ENCODE peak calls at places on chromosomes 4 and X, in six cellular contexts. H is NT2/D1, U is HCT116, D is K562, Z is GM12878, J is H1. C is an unnamed sample.

GRCh38 chr4:79576480-79576803 is 168.4 kb upstream of the GK2 start:
- DNase-seq in H (no peak), U (no peak), D (peak), Z (no peak), J (no peak), C (peak)

GRCh38 chr4:159505275-159505975 is 402.5 kb downstream of the RAPGEF2 start:
- DNase-seq in H (no peak), U (no peak), D (no peak), Z (no peak), J (no peak), C (no peak)

GRCh38 chrX:124307253-124307907 is 25.1 kb upstream of the TEX13D start:
- DNase-seq in H (no peak), U (no peak), D (no peak), Z (no peak), J (no peak), C (no peak)

GRCh38 chr4:20944451-20944850 is 244.2 kb downstream of the PACRGL start:
- DNase-seq in H (no peak), U (no peak), D (no peak), Z (no peak), J (no peak), C (no peak)

GRCh38 chr4:25914670-25915358 is 794 bp downstream of the SMIM20 start:
- DNase-seq in H (no peak), U (no peak), D (no peak), Z (no peak), J (no peak), C (no peak)

GRCh38 chr4:65669008-65669971 is 999 bp downstream of the EPHA5 start:
- DNase-seq in H (no peak), U (no peak), D (no peak), Z (no peak), J (peak), C (no peak)

GRCh38 chr4:176066757-176067156 is 1.1 kb downstream of the WDR17 start:
- DNase-seq in H (no peak), U (no peak), D (no peak), Z (no peak), J (no peak), C (no peak)

GRCh38 chr4:7217453-7218310 is 25.3 kb downstream of the SORCS2 start:
- DNase-seq in H (no peak), U (no peak), D (no peak), Z (no peak), J (no peak), C (no peak)

GRCh38 chr4:1053080-1053661 is 41.7 kb downstream of the FGFRL1 start:
- DNase-seq in H (no peak), U (no peak), D (no peak), Z (no peak), J (no peak), C (no peak)

GRCh38 chrX:72100824-72101351 is 30.8 kb downstream of the RTL5 start:
- DNase-seq in H (no peak), U (no peak), D (no peak), Z (peak), J (no peak), C (no peak)

GRCh38 chrX:136386821-136387220 is 86.1 kb downstream of the ADGRG4 start:
- DNase-seq in H (no peak), U (no peak), D (no peak), Z (no peak), J (no peak), C (no peak)

GRCh38 chr4:15655223-15656037 is at the start of gene FBXL5:
- DNase-seq in H (peak), U (no peak), D (peak), Z (peak), J (peak), C (peak)

GRCh38 chrX:20530319-20530979 is 263.7 kb upstream of the RPS6KA3 start:
- DNase-seq in H (peak), U (peak), D (peak), Z (peak), J (peak), C (peak)

GRCh38 chr4:111991163-111991562 is 154.1 kb upstream of the FAM241A start:
- DNase-seq in H (no peak), U (no peak), D (no peak), Z (peak), J (no peak), C (no peak)

GRCh38 chr4:124055896-124056295 is 656.6 kb downstream of the ANKRD50 start:
- DNase-seq in H (no peak), U (no peak), D (no peak), Z (no peak), J (no peak), C (no peak)

GRCh38 chr4:141724646-141725045 is 88.3 kb downstream of the IL15 start:
- DNase-seq in H (no peak), U (no peak), D (no peak), Z (no peak), J (no peak), C (no peak)

GRCh38 chr4:21992330-21992729 is 43.8 kb upstream of the KCNIP4 start:
- DNase-seq in H (no peak), U (no peak), D (no peak), Z (no peak), J (no peak), C (no peak)

GRCh38 chr4:13164783-13165371 is 319.3 kb downstream of the RAB28 start:
- DNase-seq in H (no peak), U (no peak), D (no peak), Z (no peak), J (no peak), C (peak)

GRCh38 chr4:178395798-178396197 is 953.6 kb upstream of the AGA start:
- DNase-seq in H (peak), U (no peak), D (no peak), Z (no peak), J (no peak), C (no peak)

GRCh38 chr4:99783940-99784339 is 32.7 kb upstream of the DAPP1 start:
- DNase-seq in H (no peak), U (no peak), D (no peak), Z (no peak), J (no peak), C (no peak)

GRCh38 chr4:147830987-147831386 is 99.1 kb downstream of the ARHGAP10 start:
- DNase-seq in H (no peak), U (no peak), D (no peak), Z (no peak), J (no peak), C (no peak)

GRCh38 chrX:10564484-10564883 is 55.9 kb downstream of the MID1 start:
- DNase-seq in H (no peak), U (no peak), D (no peak), Z (no peak), J (no peak), C (no peak)

GRCh38 chr4:7811536-7812190 is 128.0 kb downstream of the AFAP1 start:
- DNase-seq in H (no peak), U (no peak), D (no peak), Z (no peak), J (no peak), C (no peak)

GRCh38 chrX:71111141-71111843 is at the start of gene IL2RG:
- DNase-seq in H (no peak), U (no peak), D (peak), Z (peak), J (no peak), C (no peak)

GRCh38 chrX:18026171-18026570 is 165.1 kb upstream of the RAI2 start:
- DNase-seq in H (no peak), U (no peak), D (no peak), Z (no peak), J (no peak), C (no peak)

GRCh38 chr4:140309124-140309870 is 64.1 kb upstream of the SCOC start:
- DNase-seq in H (no peak), U (no peak), D (no peak), Z (no peak), J (no peak), C (no peak)

GRCh38 chrX:136585960-136586359 is 53.9 kb downstream of the VGLL1 start:
- DNase-seq in H (no peak), U (no peak), D (no peak), Z (no peak), J (no peak), C (no peak)

GRCh38 chrX:77009691-77010090 is 437.5 kb upstream of the FGF16 start:
- DNase-seq in H (no peak), U (no peak), D (no peak), Z (no peak), J (no peak), C (no peak)

GRCh38 chr4:146647615-146648383 is 9.1 kb downstream of the POU4F2 start:
- DNase-seq in H (no peak), U (no peak), D (no peak), Z (no peak), J (peak), C (no peak)

GRCh38 chr4:114600066-114600552 is 1.5 kb downstream of the UGT8 start:
- DNase-seq in H (no peak), U (peak), D (no peak), Z (no peak), J (no peak), C (no peak)

GRCh38 chr4:148653681-148654080 is 211.5 kb upstream of the NR3C2 start:
- DNase-seq in H (no peak), U (no peak), D (no peak), Z (no peak), J (no peak), C (no peak)

GRCh38 chr4:90293320-90293719 is 166.1 kb downstream of the CCSER1 start:
- DNase-seq in H (no peak), U (no peak), D (no peak), Z (no peak), J (no peak), C (no peak)

GRCh38 chr4:98657531-98658286 is 702 bp downstream of the TSPAN5 start:
- DNase-seq in H (peak), U (no peak), D (no peak), Z (no peak), J (peak), C (no peak)

GRCh38 chr4:96736352-96736889 is 896.5 kb downstream of the PDHA2 start:
- DNase-seq in H (peak), U (peak), D (no peak), Z (no peak), J (no peak), C (no peak)

DNA sequence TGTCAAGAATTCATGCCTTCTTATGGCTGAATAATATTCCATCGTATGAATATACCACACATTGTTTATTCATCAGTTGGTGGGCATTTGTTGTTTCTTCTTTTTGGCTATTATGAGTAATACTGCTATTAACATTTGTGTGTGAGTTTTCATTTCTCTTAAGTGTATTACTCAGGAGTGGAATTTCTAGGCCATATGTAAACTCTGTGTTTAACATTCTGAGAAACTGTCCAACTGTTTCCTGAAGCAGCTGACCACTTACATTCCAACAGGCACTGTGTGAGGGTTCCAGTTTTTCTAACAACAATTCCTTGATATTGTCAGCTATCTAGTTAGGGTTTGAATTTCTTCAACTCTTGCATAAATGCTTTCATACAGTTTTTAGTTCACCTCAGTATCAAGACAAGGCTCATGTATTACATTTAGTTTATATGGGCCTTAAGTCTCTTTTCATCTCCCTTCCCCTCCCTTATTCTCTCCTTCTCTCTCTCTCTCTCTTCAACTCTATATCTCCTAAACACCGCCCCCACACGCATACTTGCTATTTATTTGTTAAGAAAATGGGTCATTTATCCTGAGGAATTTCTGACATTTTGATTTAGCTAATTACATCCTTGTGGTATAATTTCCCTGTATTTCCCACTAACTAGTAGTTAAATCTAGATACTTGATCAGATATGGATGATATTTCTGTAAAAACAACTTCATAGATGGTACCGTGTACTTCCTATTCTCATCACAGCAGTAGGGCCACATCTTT is 77.4 kb downstream of the WDR19 start:
- DNase-seq in H (no peak), U (no peak), D (no peak), Z (no peak), J (no peak), C (no peak)
- TF ChIP-seq ZNF274 in H (no peak), U (no peak), D (no peak), Z (no peak), J (no peak), C (no peak)

DNA sequence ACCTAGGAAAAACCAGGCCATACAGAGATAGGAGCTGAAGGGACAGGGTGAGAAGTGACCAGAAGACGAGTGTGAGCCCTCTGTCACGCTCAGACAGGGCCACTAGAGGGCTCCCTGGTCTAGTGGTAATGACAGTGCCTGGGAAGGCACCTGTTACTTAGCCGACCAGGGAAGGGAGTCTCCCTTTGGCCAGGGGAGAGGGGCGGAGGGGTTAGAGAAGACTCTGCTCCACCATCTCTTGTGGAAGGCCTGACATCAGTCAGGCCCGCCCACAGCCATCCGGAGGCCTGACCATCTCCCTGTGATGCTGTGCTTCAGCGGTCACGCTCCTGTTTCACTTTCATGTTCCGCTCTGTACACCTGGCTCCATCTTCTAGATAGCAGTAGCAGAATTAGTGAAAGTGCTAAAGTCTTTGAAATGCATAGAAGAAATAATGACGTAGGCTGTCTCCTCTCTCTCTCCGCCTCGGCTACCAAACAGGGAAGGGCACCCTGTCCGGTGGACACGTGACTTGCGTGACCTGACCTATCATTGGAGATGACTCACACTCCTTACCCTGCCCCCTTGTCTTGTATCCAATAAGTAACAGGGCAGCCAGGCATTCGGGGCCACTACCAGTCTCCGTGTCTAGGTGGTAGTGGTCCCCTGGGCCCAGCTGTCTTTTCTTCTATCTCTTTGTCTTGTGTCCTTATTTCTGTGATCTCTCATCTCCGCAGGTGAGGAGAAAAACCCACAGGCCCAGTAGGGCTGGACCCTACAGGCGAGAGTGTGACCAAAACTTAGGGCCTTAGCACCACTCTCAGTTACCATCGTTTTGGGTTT is 26.7 kb downstream of the HTT-AS start:
- DNase-seq in H (peak), U (peak), D (peak), Z (peak), J (peak), C (peak)
- H3K4me3 ChIP-seq in H (no peak), U (no peak), D (no peak), Z (no peak), J (no peak), C (peak)

GRCh38 chrX:56764153-56764974 is 35.3 kb downstream of the NBDY start:
- DNase-seq in H (peak), U (peak), D (peak), Z (peak), J (peak), C (peak)

GRCh38 chrX:56762220-56762619 is 33.2 kb downstream of the NBDY start:
- DNase-seq in H (no peak), U (no peak), D (no peak), Z (no peak), J (no peak), C (no peak)

GRCh38 chrX:56762707-56763555 is 33.9 kb downstream of the NBDY start:
- DNase-seq in H (no peak), U (no peak), D (no peak), Z (no peak), J (no peak), C (no peak)

GRCh38 chrX:56764975-56765791 is 36.1 kb downstream of the NBDY start:
- DNase-seq in H (no peak), U (no peak), D (no peak), Z (no peak), J (peak), C (no peak)

GRCh38 chrX:56763556-56764152 is 34.6 kb downstream of the NBDY start:
- DNase-seq in H (no peak), U (no peak), D (no peak), Z (no peak), J (peak), C (peak)
- TF ChIP-seq ZNF274 in H (no peak), U (no peak), D (no peak), Z (no peak), J (no peak), C (no peak)

GRCh38 chr4:55409468-55410171 is 13.9 kb downstream of the TMEM165 start:
- DNase-seq in H (no peak), U (no peak), D (no peak), Z (peak), J (no peak), C (no peak)
- H3K4me3 ChIP-seq in H (no peak), U (no peak), D (no peak), Z (no peak), J (no peak), C (no peak)